ENCODE peak calls at places on chromosomes 11 and 22, in seven cellular contexts. H, L, I, V, A, R and U are unnamed samples.

GRCh38 chr11:131938321-131938751 is 567.9 kb downstream of the NTM start:
- DNase-seq in L (no peak), V (peak; percentile 12), H (no peak), A (no peak), I (no peak), R (no peak), U (no peak)

GRCh38 chr11:235180-235997 is 753 bp downstream of the SIRT3 start:
- DNase-seq in H (no peak), L (no peak), V (no peak), I (no peak), R (no peak), A (no peak), U (peak; percentile 20)

GRCh38 chr11:106415510-106415909 is 338.0 kb downstream of the AASDHPPT start:
- DNase-seq in I (no peak), V (no peak), R (no peak), H (peak; percentile 4), L (no peak), A (no peak), U (no peak)

GRCh38 chr11:86230921-86231320 is 13.6 kb upstream of the EED start:
- DNase-seq in A (no peak), L (no peak), V (no peak), H (no peak), I (no peak), R (no peak), U (no peak)

GRCh38 chr11:77884186-77884828 is 63.4 kb downstream of the AAMDC start:
- DNase-seq in A (no peak), R (no peak), H (no peak), L (no peak), V (no peak), I (no peak), U (no peak)

GRCh38 chr11:428295-428694 is 13.5 kb upstream of the SIGIRR start:
- DNase-seq in R (no peak), A (no peak), L (no peak), I (no peak), V (no peak), H (no peak), U (no peak)

GRCh38 chr11:9573775-9574555 is 495 bp downstream of the WEE1 start:
- DNase-seq in L (peak; percentile 66), V (no peak), R (no peak), H (no peak), I (no peak), A (no peak), U (no peak)

GRCh38 chr22:35642305-35642741 is 5.9 kb upstream of the APOL6 start:
- DNase-seq in I (no peak), V (no peak), H (peak; percentile 47), A (no peak), R (no peak), L (no peak), U (no peak)

GRCh38 chr11:47538741-47539575 is 14.0 kb downstream of the CELF1 start:
- DNase-seq in L (no peak), R (no peak), H (no peak), A (no peak), I (no peak), V (no peak), U (no peak)

GRCh38 chr22:35349704-35350538 is 31.0 kb upstream of the HMOX1 start:
- DNase-seq in H (no peak), A (no peak), R (no peak), I (no peak), V (no peak), L (peak; percentile 60), U (no peak)

GRCh38 chr11:46281374-46281831 is 3.9 kb downstream of the CREB3L1 start:
- DNase-seq in I (no peak), A (peak; percentile 49), R (no peak), L (no peak), V (no peak), H (no peak), U (no peak)

GRCh38 chr11:128694618-128695481 is 978 bp downstream of the FLI1 start:
- DNase-seq in R (no peak), H (no peak), A (no peak), L (peak; percentile 66), V (no peak), I (no peak), U (no peak)

GRCh38 chr11:103436131-103436770 is 327.0 kb downstream of the DYNC2H1 start:
- DNase-seq in R (no peak), H (no peak), V (no peak), L (no peak), A (no peak), I (no peak), U (no peak)

GRCh38 chr22:49699476-49699875 is 128.2 kb downstream of the BRD1 start:
- DNase-seq in L (no peak), V (no peak), R (no peak), H (no peak), I (no peak), A (no peak), U (no peak)

GRCh38 chr11:132347156-132348090 is 977.0 kb downstream of the NTM start:
- DNase-seq in I (no peak), R (no peak), V (no peak), L (no peak), A (no peak), H (no peak), U (no peak)

GRCh38 chr22:46553189-46553588 is 15.8 kb upstream of the CELSR1 start:
- DNase-seq in V (no peak), H (no peak), I (no peak), L (no peak), A (no peak), R (no peak), U (no peak)

GRCh38 chr11:130369141-130369691 is 54.5 kb upstream of the ZBTB44 start:
- DNase-seq in L (no peak), V (no peak), H (no peak), A (no peak), I (no peak), R (no peak), U (no peak)

GRCh38 chr11:111327908-111328624 is 29.7 kb downstream of the POU2AF3 start:
- DNase-seq in R (no peak), A (no peak), H (no peak), L (no peak), I (no peak), V (no peak), U (peak; percentile 38)

GRCh38 chr11:20373568-20374209 is 10.2 kb downstream of the HTATIP2 start:
- DNase-seq in V (no peak), A (no peak), I (no peak), L (no peak), R (no peak), H (no peak), U (no peak)

DNA sequence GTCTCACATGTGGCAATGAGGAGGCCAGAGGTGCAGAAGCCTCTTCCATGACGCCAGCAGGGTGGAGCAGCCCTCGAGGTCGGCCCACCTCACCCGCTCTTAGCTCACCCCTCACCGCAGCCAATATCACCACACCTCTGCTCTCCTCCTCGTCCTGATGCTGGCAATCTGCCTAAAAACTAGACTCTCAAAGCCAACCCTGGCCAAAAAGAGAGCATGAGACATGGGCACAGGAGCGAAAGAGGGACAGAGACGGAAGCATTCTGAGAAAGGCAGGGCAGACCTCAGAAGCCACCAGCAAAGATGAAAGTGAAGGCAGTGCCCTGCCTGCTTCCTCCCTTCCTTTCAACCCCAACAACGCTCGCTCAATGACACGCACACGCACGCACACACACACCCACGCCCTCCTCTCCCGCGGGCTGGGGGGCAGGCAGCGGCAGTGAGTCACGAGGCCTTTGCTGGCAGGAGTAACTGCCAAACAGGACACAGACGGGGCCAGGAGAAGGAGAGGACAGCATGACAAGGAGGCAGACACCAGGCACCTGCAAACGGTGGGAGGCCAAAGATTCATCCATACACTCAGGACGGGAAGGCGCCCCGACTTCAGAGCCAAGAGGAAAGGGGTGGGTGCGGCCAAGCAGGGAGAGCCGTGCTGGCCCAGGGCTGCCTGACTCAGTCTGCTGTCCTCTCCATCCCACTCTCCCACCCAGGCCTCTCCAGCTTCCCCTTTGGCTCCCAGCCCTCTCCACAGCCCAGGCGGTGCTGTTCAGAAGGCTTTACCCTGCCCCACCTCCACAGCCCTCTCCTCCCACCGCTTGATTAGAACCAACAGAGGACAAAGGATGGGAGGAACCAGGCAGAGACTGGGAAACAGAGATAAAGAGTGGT is 11.4 kb downstream of the IGSF9B start:
- DNase-seq in L (peak; percentile 78), R (no peak), V (no peak), I (no peak), H (no peak), A (no peak), U (no peak)
- TF ChIP-seq JUND in L (no peak), R (no peak), V (no peak), I (no peak), H (no peak), A (no peak), U (no peak)

GRCh38 chr11:45027312-45027711 is 76.6 kb upstream of the TP53I11 start:
- DNase-seq in H (no peak), A (no peak), R (no peak), V (no peak), L (no peak), I (no peak), U (no peak)

GRCh38 chr11:45025716-45026492 is 75.2 kb upstream of the TP53I11 start:
- DNase-seq in L (peak; percentile 77), H (peak; percentile 16), V (no peak), R (no peak), A (no peak), I (no peak), U (no peak)

GRCh38 chr11:45028921-45029680 is 78.4 kb upstream of the TP53I11 start:
- DNase-seq in I (no peak), A (no peak), V (no peak), H (no peak), L (no peak), R (no peak), U (no peak)

GRCh38 chr11:45024846-45025623 is 74.4 kb upstream of the TP53I11 start:
- DNase-seq in H (no peak), L (no peak), I (no peak), R (no peak), V (no peak), A (no peak), U (no peak)

GRCh38 chr11:45026835-45027234 is 76.2 kb upstream of the TP53I11 start:
- DNase-seq in I (no peak), R (no peak), V (no peak), H (no peak), A (no peak), L (peak; percentile 28), U (no peak)
- TF ChIP-seq JUND in I (no peak), R (no peak), V (no peak), H (no peak), A (no peak), L (no peak), U (no peak)

GRCh38 chr11:114228401-114229061 is 67.7 kb upstream of the NNMT start:
- DNase-seq in I (no peak), V (no peak), H (no peak), A (no peak), L (peak; percentile 73), R (no peak), U (no peak)
- TF ChIP-seq JUND in I (no peak), V (no peak), H (no peak), A (no peak), L (no peak), R (no peak), U (no peak)

DNA sequence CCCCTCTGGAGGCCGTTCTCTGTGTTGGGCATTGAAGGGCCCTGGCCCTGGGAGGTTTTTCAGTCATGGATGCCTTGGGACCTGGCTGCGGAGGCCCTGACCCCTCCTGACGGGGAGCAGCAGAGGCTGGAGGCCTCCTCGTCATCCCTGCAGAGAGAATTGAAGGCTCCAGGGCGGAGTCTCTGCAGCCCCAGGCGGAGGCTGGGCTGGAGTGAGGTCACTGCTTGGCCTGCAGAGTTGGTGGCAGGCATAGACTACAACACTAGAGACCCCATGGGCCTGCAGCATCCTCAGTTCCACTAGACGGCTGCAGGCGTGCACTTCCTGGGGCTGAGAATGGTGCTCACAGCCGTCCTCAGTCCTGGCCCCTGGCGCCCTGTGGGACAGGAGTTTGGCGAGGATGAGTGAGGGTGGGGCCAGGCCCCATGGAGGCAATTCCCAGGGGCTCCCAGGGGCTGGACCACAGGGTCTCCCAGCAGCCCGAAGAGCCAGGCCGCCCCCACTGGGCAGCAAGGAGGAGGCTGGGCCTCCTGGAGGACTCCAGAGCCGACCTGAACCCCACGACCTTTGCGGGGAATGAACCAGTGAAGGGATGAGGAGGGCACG is 1194.9 kb downstream of the BRD1 start:
- DNase-seq in I (no peak), V (no peak), L (no peak), A (no peak), R (no peak), H (no peak), U (no peak)
- TF ChIP-seq JUND in I (no peak), V (no peak), L (no peak), A (no peak), R (no peak), H (no peak), U (no peak)